ENCODE peak calls at places on chromosomes 6 and 20, in seven cellular contexts. W is stimulated activated CD4-positive, alpha-beta T cell treated with anti-CD3 and anti-CD28 coated beads, Interleukin-4, amount 100 ng/mL, for 48 hours; L is RPMI7951; A is NT2/D1; Q is stimulated activated naive CD8-positive, alpha-beta T cell treated with anti-CD3 and anti-CD28 coated beads, Interleukin-15, Interleukin-2, amounts not matched to agents 100 U/mL and 50 U/mL, for 24 hours; U is dorsolateral prefrontal cortex; C is IMR-90. Z is an unnamed sample.

GRCh38 chr6:63597142-63598000 is 25.1 kb downstream of the LOC128125822 start:
- DNase-seq in C (no peak), W (no peak), L (no peak), U (no peak), A (no peak), Q (no peak), Z (peak)

GRCh38 chr6:44100088-44100550 is 27.1 kb downstream of the MRPL14 start:
- DNase-seq in Q (peak), C (peak), W (no peak), A (no peak), L (peak), U (no peak), Z (peak)

GRCh38 chr6:117729613-117730012 is 54.3 kb downstream of the NUS1 start:
- DNase-seq in L (no peak), U (no peak), W (no peak), C (no peak), Q (no peak), A (no peak), Z (no peak)

GRCh38 chr6:142764306-142764705 is 180.7 kb downstream of the HIVEP2 start:
- DNase-seq in A (no peak), L (no peak), Q (no peak), C (no peak), U (no peak), W (no peak), Z (no peak)

GRCh38 chr20:6863355-6863754 is 95.9 kb downstream of the BMP2 start:
- DNase-seq in A (no peak), W (no peak), Q (no peak), U (no peak), L (no peak), C (no peak), Z (no peak)

GRCh38 chr6:35044771-35045275 is 96.3 kb downstream of the TCP11 start:
- DNase-seq in Q (no peak), W (no peak), C (no peak), L (peak), U (no peak), A (no peak), Z (peak)

GRCh38 chr6:82022614-82023102 is 224.9 kb downstream of the IBTK start:
- DNase-seq in W (no peak), L (peak), A (no peak), Q (no peak), U (no peak), C (peak), Z (peak)

GRCh38 chr20:31918471-31919105 is 33.3 kb downstream of the PDRG1 start:
- DNase-seq in C (peak), L (no peak), W (no peak), Q (no peak), A (no peak), U (no peak), Z (peak)

Z was measured in bronchial epithelial cell.